ENCODE peak calls at places on chromosomes 4 and X, in seven cellular contexts. One of them, this sample, is unnamed.

GRCh38 chr4:1401409-1402020 is 4.7 kb downstream of the NKX1-1 start:
- DNase-seq in astrocyte of the cerebellum: no peak
- DNase-seq in GM12865: no peak
- DNase-seq in uterus: peak; percentile 3
- DNase-seq in neural progenitor cell: no peak
- DNase-seq in PC-3: no peak
- DNase-seq in PC-9: no peak
- DNase-seq in this sample: no peak

GRCh38 chr4:7904108-7904516 is 35.5 kb downstream of the AFAP1 start:
- DNase-seq in astrocyte of the cerebellum: peak; percentile 70
- DNase-seq in uterus: no peak
- DNase-seq in neural progenitor cell: no peak
- DNase-seq in PC-9: no peak
- DNase-seq in PC-3: no peak
- DNase-seq in GM12865: no peak
- DNase-seq in this sample: no peak

GRCh38 chr4:25107827-25108516 is 52.3 kb downstream of the SEPSECS start:
- DNase-seq in PC-3: peak; percentile 45
- DNase-seq in uterus: no peak
- DNase-seq in PC-9: peak; percentile 15
- DNase-seq in astrocyte of the cerebellum: no peak
- DNase-seq in neural progenitor cell: no peak
- DNase-seq in GM12865: no peak
- DNase-seq in this sample: no peak

GRCh38 chr4:81304871-81305270 is 89.8 kb upstream of the PRKG2 start:
- DNase-seq in uterus: no peak
- DNase-seq in PC-9: no peak
- DNase-seq in astrocyte of the cerebellum: no peak
- DNase-seq in GM12865: no peak
- DNase-seq in neural progenitor cell: no peak
- DNase-seq in PC-3: no peak
- DNase-seq in this sample: no peak

GRCh38 chrX:70476934-70477733 is 32.5 kb downstream of the DLG3 start:
- DNase-seq in neural progenitor cell: peak; percentile 13
- DNase-seq in PC-9: peak; percentile 55
- DNase-seq in GM12865: no peak
- DNase-seq in PC-3: peak; percentile 79
- DNase-seq in uterus: peak; percentile 51
- DNase-seq in astrocyte of the cerebellum: no peak
- DNase-seq in this sample: peak; percentile 58

GRCh38 chr4:88820723-88821368 is 123.2 kb upstream of the NAP1L5 start:
- DNase-seq in astrocyte of the cerebellum: no peak
- DNase-seq in uterus: no peak
- DNase-seq in PC-3: peak; percentile 27
- DNase-seq in PC-9: no peak
- DNase-seq in neural progenitor cell: no peak
- DNase-seq in GM12865: no peak
- DNase-seq in this sample: no peak

GRCh38 chr4:127997534-127998388 is 32.6 kb downstream of the ABHD18 start:
- DNase-seq in GM12865: peak; percentile 80
- DNase-seq in PC-3: peak; percentile 69
- DNase-seq in astrocyte of the cerebellum: no peak
- DNase-seq in neural progenitor cell: no peak
- DNase-seq in PC-9: no peak
- DNase-seq in uterus: no peak
- DNase-seq in this sample: peak; percentile 9

GRCh38 chr4:35562831-35563230 is 681.5 kb downstream of the ARAP2 start:
- DNase-seq in PC-3: no peak
- DNase-seq in astrocyte of the cerebellum: no peak
- DNase-seq in neural progenitor cell: no peak
- DNase-seq in GM12865: no peak
- DNase-seq in PC-9: no peak
- DNase-seq in uterus: no peak
- DNase-seq in this sample: no peak

GRCh38 chrX:154135458-154136229 is 8.4 kb upstream of the OPN1LW start:
- DNase-seq in PC-3: peak; percentile 9
- DNase-seq in GM12865: no peak
- DNase-seq in PC-9: no peak
- DNase-seq in astrocyte of the cerebellum: no peak
- DNase-seq in neural progenitor cell: no peak
- DNase-seq in uterus: no peak
- DNase-seq in this sample: no peak

GRCh38 chr4:24060932-24061331 is 171.1 kb upstream of the PPARGC1A start:
- DNase-seq in uterus: no peak
- DNase-seq in PC-9: no peak
- DNase-seq in astrocyte of the cerebellum: no peak
- DNase-seq in PC-3: no peak
- DNase-seq in neural progenitor cell: no peak
- DNase-seq in GM12865: no peak
- DNase-seq in this sample: no peak

GRCh38 chr4:31461425-31461824 is 741.3 kb downstream of the PCDH7 start:
- DNase-seq in PC-3: peak; percentile 91
- DNase-seq in GM12865: no peak
- DNase-seq in neural progenitor cell: no peak
- DNase-seq in uterus: no peak
- DNase-seq in PC-9: peak; percentile 45
- DNase-seq in astrocyte of the cerebellum: no peak
- DNase-seq in this sample: no peak

GRCh38 chr4:79298027-79298426 is 27.8 kb downstream of the NAA11 start:
- DNase-seq in neural progenitor cell: no peak
- DNase-seq in astrocyte of the cerebellum: no peak
- DNase-seq in uterus: no peak
- DNase-seq in GM12865: peak; percentile 25
- DNase-seq in PC-3: no peak
- DNase-seq in PC-9: no peak
- DNase-seq in this sample: peak; percentile 2

GRCh38 chr4:150237110-150237852 is 159.0 kb downstream of the DCLK2 start:
- DNase-seq in uterus: no peak
- DNase-seq in GM12865: no peak
- DNase-seq in PC-3: peak; percentile 84
- DNase-seq in PC-9: no peak
- DNase-seq in neural progenitor cell: no peak
- DNase-seq in astrocyte of the cerebellum: peak; percentile 88
- DNase-seq in this sample: no peak

GRCh38 chrX:14095702-14096101 is 66.0 kb upstream of the GEMIN8 start:
- DNase-seq in GM12865: peak; percentile 57
- DNase-seq in uterus: peak; percentile 23
- DNase-seq in PC-9: peak; percentile 18
- DNase-seq in astrocyte of the cerebellum: peak; percentile 33
- DNase-seq in PC-3: peak; percentile 78
- DNase-seq in neural progenitor cell: peak; percentile 74
- DNase-seq in this sample: peak; percentile 60

GRCh38 chrX:131067846-131068745 is 9.9 kb downstream of the ARHGAP36 start:
- DNase-seq in uterus: no peak
- DNase-seq in PC-9: no peak
- DNase-seq in astrocyte of the cerebellum: no peak
- DNase-seq in PC-3: no peak
- DNase-seq in GM12865: no peak
- DNase-seq in neural progenitor cell: peak; percentile 50
- DNase-seq in this sample: no peak

GRCh38 chrX:9676311-9676710 is 89.3 kb downstream of the GPR143 start:
- DNase-seq in astrocyte of the cerebellum: no peak
- DNase-seq in PC-3: no peak
- DNase-seq in uterus: no peak
- DNase-seq in neural progenitor cell: no peak
- DNase-seq in GM12865: no peak
- DNase-seq in PC-9: no peak
- DNase-seq in this sample: no peak

GRCh38 chr4:144449623-144450022 is 196.3 kb upstream of the HHIP start:
- DNase-seq in astrocyte of the cerebellum: no peak
- DNase-seq in neural progenitor cell: no peak
- DNase-seq in PC-9: no peak
- DNase-seq in PC-3: peak; percentile 29
- DNase-seq in uterus: no peak
- DNase-seq in GM12865: no peak
- DNase-seq in this sample: no peak

GRCh38 chrX:39439910-39440733 is 638.9 kb downstream of the MID1IP1 start:
- DNase-seq in GM12865: peak; percentile 60
- DNase-seq in uterus: no peak
- DNase-seq in neural progenitor cell: no peak
- DNase-seq in astrocyte of the cerebellum: no peak
- DNase-seq in PC-9: no peak
- DNase-seq in PC-3: no peak
- DNase-seq in this sample: no peak

GRCh38 chrX:80181079-80181478 is 166.5 kb downstream of the TBX22 start:
- DNase-seq in PC-9: no peak
- DNase-seq in PC-3: peak; percentile 27
- DNase-seq in neural progenitor cell: peak; percentile 12
- DNase-seq in GM12865: no peak
- DNase-seq in uterus: no peak
- DNase-seq in astrocyte of the cerebellum: no peak
- DNase-seq in this sample: peak; percentile 14
- TF ChIP-seq CTCF in PC-9: peak; percentile 19
- TF ChIP-seq CTCF in PC-3: peak; percentile 55
- TF ChIP-seq CTCF in neural progenitor cell: peak; percentile 54
- TF ChIP-seq CTCF in GM12865: peak; percentile 15
- TF ChIP-seq CTCF in uterus: no peak
- TF ChIP-seq CTCF in astrocyte of the cerebellum: no peak
- TF ChIP-seq CTCF in this sample: peak; percentile 23

DNA sequence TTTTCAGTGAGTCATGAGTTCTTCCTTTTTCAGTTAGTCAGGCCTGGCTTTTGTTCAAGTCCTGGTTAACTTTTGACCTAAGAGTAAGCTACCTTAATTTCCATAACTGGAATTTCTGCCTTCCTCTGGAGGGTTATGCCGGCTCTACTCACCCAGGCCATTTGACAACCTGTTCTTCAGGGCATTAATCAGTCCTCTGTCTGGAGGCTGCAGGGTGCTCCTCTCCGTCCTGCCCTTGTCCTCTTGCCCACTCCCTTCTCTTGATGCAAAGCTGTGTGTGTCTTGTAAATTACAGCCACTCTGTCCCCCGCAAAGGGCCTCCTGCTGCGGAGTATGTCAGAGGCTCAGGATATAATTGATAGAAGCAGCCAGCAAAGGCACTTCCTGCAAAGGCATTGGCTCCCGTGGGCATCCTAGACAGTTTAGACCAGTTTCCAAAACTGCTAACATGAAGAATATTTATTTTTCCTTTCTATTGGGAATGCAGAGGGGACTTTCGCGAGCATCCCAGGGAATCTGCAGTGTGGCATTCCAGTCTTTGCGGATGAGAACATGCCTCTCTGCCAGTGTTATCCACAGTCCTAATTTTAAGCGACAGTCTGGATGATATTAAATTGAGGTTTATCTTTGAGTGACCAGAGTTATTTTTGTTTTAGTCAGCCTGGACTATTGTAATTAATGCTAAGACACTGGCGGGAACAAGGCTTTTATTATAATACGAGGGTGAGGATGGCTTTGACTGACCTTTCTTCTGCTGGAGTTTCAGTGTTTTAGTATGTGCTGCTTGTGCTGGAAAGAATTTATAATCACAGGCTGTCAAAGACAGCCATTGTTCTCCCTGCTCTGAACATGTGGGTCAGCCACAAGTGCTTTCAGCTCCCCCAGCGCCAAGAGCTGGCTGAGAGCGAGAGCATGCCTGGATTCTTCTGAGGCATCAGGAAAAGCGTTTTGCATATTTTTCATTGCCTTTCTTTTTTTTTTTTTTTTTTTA is 74.2 kb downstream of the LIMCH1 start:
- DNase-seq in GM12865: no peak
- DNase-seq in neural progenitor cell: peak; percentile 75
- DNase-seq in PC-9: peak; percentile 68
- DNase-seq in uterus: no peak
- DNase-seq in astrocyte of the cerebellum: peak; percentile 82
- DNase-seq in PC-3: peak; percentile 92
- DNase-seq in this sample: no peak
- H3K4me3 ChIP-seq in GM12865: no peak overlapping the region
- H3K4me3 ChIP-seq in neural progenitor cell: peak overlapping the region; percentile 15
- H3K4me3 ChIP-seq in PC-9: peak overlapping the region; percentile 37
- H3K4me3 ChIP-seq in uterus: no peak overlapping the region
- H3K4me3 ChIP-seq in astrocyte of the cerebellum: peak overlapping the region; percentile 38
- H3K4me3 ChIP-seq in PC-3: peak overlapping the region; percentile 36
- H3K4me3 ChIP-seq in this sample: no peak overlapping the region

DNA sequence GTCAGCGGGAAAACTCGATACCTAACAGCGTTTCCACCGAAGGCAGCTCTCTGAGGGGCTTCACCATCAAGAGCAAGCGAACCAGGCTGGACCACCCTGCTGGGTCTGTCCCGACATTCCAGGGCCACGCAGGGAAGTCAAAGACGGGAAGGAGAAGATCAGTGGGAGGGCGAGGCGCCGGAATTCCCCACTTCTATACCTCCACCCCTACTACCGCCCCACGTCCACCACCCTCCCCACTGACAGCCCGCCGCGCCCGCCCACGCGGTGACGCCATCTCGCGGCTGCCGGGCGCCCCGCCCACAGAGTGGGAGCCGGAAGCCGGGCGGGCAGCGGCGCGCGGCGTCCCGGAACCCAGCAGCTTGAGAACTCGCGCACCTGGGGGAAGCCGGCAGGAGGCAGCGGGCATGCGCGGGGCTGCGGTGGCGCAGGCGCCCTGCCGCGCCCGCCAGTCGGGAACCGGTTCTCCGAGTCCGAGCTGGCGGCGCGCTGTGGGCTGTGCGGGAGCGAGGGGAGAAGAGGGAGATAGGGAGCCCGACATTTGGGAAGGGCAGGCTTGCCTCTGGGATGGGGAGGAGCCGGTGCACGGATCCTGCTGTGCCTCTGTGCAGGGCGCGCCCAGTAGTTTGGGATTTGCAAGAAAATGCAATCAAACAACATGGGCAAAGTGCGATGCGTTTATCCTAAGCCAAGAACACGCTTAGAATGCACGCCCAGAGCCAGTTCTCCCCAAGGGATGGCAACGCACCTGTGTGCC is 3.2 kb upstream of the STIM2 start:
- DNase-seq in uterus: peak; percentile 89
- DNase-seq in GM12865: peak; percentile 96
- DNase-seq in neural progenitor cell: peak; percentile 85
- DNase-seq in PC-3: peak; percentile 83
- DNase-seq in PC-9: peak; percentile 92
- DNase-seq in astrocyte of the cerebellum: no peak
- DNase-seq in this sample: peak; percentile 94
- TF ChIP-seq CTCF in uterus: peak; percentile 13
- TF ChIP-seq CTCF in GM12865: peak; percentile 0
- TF ChIP-seq CTCF in neural progenitor cell: peak; percentile 8
- TF ChIP-seq CTCF in PC-3: no peak
- TF ChIP-seq CTCF in PC-9: no peak
- TF ChIP-seq CTCF in astrocyte of the cerebellum: no peak
- TF ChIP-seq CTCF in this sample: no peak

DNA sequence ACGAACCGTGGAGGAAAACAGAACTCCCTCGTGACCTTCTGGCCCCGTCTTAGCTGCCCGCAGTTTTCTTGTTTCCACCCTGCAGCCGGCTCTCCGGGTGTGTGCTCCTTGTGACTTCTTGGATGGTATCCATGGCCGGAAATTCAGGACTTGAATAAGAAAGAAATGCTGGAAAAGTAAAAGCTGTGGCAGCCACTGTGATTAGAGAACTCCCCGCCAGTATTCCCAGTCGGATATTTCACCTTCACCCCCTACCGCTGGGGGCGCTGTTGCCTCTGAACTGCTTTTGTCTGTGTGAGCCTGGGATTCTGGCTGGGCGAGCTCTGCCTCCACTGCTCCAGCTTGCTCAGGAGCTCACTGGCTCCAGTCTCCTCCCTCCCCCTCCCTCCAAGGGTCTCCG is 41.5 kb upstream of the CYP4V2 start:
- DNase-seq in GM12865: peak; percentile 31
- DNase-seq in PC-3: peak; percentile 39
- DNase-seq in uterus: peak; percentile 78
- DNase-seq in PC-9: peak; percentile 12
- DNase-seq in astrocyte of the cerebellum: no peak
- DNase-seq in neural progenitor cell: peak; percentile 65
- DNase-seq in this sample: peak; percentile 37
- H3K4me3 ChIP-seq in GM12865: no peak overlapping the region
- H3K4me3 ChIP-seq in PC-3: no peak overlapping the region
- H3K4me3 ChIP-seq in uterus: no peak overlapping the region
- H3K4me3 ChIP-seq in PC-9: no peak overlapping the region
- H3K4me3 ChIP-seq in astrocyte of the cerebellum: no peak overlapping the region
- H3K4me3 ChIP-seq in neural progenitor cell: no peak overlapping the region
- H3K4me3 ChIP-seq in this sample: no peak overlapping the region

GRCh38 chr4:96073446-96073845 is 233.6 kb downstream of the PDHA2 start:
- DNase-seq in astrocyte of the cerebellum: no peak
- DNase-seq in GM12865: no peak
- DNase-seq in neural progenitor cell: no peak
- DNase-seq in PC-9: no peak
- DNase-seq in uterus: no peak
- DNase-seq in PC-3: peak; percentile 1
- DNase-seq in this sample: no peak
- TF ChIP-seq CTCF in astrocyte of the cerebellum: no peak
- TF ChIP-seq CTCF in GM12865: no peak
- TF ChIP-seq CTCF in neural progenitor cell: no peak
- TF ChIP-seq CTCF in PC-9: no peak
- TF ChIP-seq CTCF in uterus: no peak
- TF ChIP-seq CTCF in PC-3: no peak
- TF ChIP-seq CTCF in this sample: no peak